ENCODE peak calls at places on chromosomes 11 and 22, in seven cellular contexts. E is H9, Z is mesenchymal stem cell, J is neuronal stem cell, Q is IMR-90, H is trophoblast cell, X is H1. V is an unnamed sample.

GRCh38 chr22:40036591-40037225 is 42.0 kb downstream of the FAM83F start:
- DNase-seq in E (peak; percentile 83), Z (peak; percentile 75), J (peak; percentile 63), Q (peak; percentile 76), H (peak; percentile 62), X (peak; percentile 58), V (peak; percentile 82)

GRCh38 chr11:110219011-110219785 is 77.2 kb downstream of the RDX start:
- DNase-seq in E (no peak), Z (no peak), J (no peak), Q (peak; percentile 53), H (no peak), X (no peak), V (no peak)

GRCh38 chr11:79492008-79492407 is 51.2 kb upstream of the TENM4 start:
- DNase-seq in E (no peak), Z (no peak), J (no peak), Q (no peak), H (no peak), X (no peak), V (no peak)

GRCh38 chr11:124863137-124863825 is 2.0 kb upstream of the ROBO3 start:
- DNase-seq in E (peak; percentile 64), Z (peak; percentile 43), J (no peak), Q (peak; percentile 35), H (peak; percentile 24), X (no peak), V (peak; percentile 19)

GRCh38 chr22:36323182-36323854 is 64.4 kb downstream of the MYH9 start:
- DNase-seq in E (no peak), Z (peak; percentile 71), J (no peak), Q (peak; percentile 71), H (no peak), X (no peak), V (no peak)

GRCh38 chr11:121672630-121673487 is 220.1 kb upstream of the SORL1-AS1 start:
- DNase-seq in E (no peak), Z (no peak), J (no peak), Q (no peak), H (no peak), X (no peak), V (no peak)

GRCh38 chr11:34243620-34244493 is 114.0 kb downstream of the ABTB2 start:
- DNase-seq in E (no peak), Z (peak; percentile 76), J (no peak), Q (peak; percentile 77), H (peak; percentile 87), X (no peak), V (peak; percentile 86)

GRCh38 chr11:107265591-107265990 is 192.0 kb downstream of the CWF19L2 start:
- DNase-seq in E (no peak), Z (no peak), J (no peak), Q (no peak), H (no peak), X (no peak), V (no peak)

GRCh38 chr11:73931039-73931645 is 19.7 kb upstream of the DNAJB13 start:
- DNase-seq in E (peak; percentile 66), Z (peak; percentile 87), J (peak; percentile 72), Q (peak; percentile 84), H (peak; percentile 49), X (peak; percentile 53), V (peak; percentile 97)

GRCh38 chr11:86193297-86194095 is 51.1 kb upstream of the EED start:
- DNase-seq in E (peak; percentile 81), Z (peak; percentile 80), J (peak; percentile 33), Q (peak; percentile 80), H (peak; percentile 63), X (peak; percentile 33), V (peak; percentile 93)

GRCh38 chr11:61963282-61964057 is 4.0 kb downstream of the FTH1 start:
- DNase-seq in E (no peak), Z (no peak), J (no peak), Q (peak; percentile 60), H (peak; percentile 82), X (no peak), V (no peak)

GRCh38 chr11:96620464-96621044 is 230.7 kb downstream of the JRKL start:
- DNase-seq in E (no peak), Z (no peak), J (no peak), Q (no peak), H (no peak), X (no peak), V (no peak)

GRCh38 chr11:34267440-34267839 is 90.4 kb downstream of the ABTB2 start:
- DNase-seq in E (no peak), Z (no peak), J (no peak), Q (no peak), H (no peak), X (no peak), V (no peak)

GRCh38 chr11:19679952-19680823 is 32.4 kb upstream of the NAV2 start:
- DNase-seq in E (peak; percentile 52), Z (peak; percentile 94), J (no peak), Q (peak; percentile 99), H (peak; percentile 82), X (peak; percentile 39), V (peak; percentile 84)

GRCh38 chr11:94845622-94846021 is 77.5 kb downstream of the AMOTL1 start:
- DNase-seq in E (no peak), Z (peak; percentile 40), J (no peak), Q (peak; percentile 89), H (no peak), X (no peak), V (no peak)

GRCh38 chr11:130162733-130163132 is 3.2 kb downstream of the ST14 start:
- DNase-seq in E (no peak), Z (peak; percentile 45), J (no peak), Q (no peak), H (no peak), X (no peak), V (no peak)

GRCh38 chr11:76270387-76270786 is 64.1 kb upstream of the WNT11 start:
- DNase-seq in E (no peak), Z (peak; percentile 42), J (no peak), Q (no peak), H (no peak), X (no peak), V (no peak)

DNA sequence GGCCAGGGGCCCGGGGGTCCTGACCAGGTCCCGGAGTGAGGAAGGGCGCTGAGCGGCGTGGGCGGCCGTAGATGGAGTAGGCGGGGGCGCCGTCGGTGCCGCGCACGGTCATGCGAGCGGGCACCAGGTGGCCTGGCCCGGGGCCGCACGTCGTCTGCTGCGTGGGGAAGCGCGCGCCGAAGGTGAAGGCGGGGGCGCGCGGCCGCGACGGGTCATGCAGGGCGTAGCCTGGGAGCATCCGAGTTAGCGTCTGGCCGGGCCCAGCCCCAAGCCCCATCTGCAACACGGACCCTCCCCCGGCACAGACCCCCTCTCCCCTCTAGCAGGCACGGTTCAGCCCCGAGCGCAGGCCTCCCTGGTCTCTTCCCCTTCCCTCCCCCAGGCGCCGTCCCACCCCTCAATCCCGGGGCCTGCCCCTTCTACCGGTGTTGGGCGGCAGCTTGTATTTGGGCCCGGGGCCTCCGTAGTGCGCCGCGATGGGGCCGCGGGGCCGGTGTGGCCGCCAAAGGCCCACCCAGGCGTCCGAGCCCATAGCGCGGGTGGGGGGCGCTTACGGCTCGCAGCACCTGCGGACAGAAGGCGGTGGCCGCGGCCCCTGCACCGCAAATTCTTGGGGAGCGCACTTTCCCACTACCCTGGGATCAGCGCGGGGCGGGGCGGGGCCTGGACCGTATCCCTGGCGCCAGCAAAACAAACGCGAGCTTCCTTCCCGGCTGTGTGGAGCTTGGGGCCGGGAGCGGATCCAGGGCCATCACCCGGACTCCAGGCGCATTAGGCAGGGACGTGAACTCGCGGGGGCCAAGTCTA is 1.9 kb upstream of the TYMP start:
- DNase-seq in E (peak; percentile 53), Z (peak; percentile 85), J (no peak), Q (peak; percentile 41), H (peak; percentile 89), X (no peak), V (peak; percentile 56)
- H3K18ac ChIP-seq in E (peak overlapping the region; percentile 79), Z (peak overlapping the region; percentile 95), J (peak overlapping the region; percentile 98), Q (no peak overlapping the region), H (peak overlapping the region; percentile 99), X (no peak overlapping the region), V (no peak overlapping the region)

GRCh38 chr11:47592970-47593369 is 1.2 kb downstream of the C1QTNF4 start:
- DNase-seq in E (no peak), Z (no peak), J (no peak), Q (no peak), H (no peak), X (no peak), V (no peak)

GRCh38 chr11:47592276-47592675 is 1.9 kb downstream of the C1QTNF4 start:
- DNase-seq in E (no peak), Z (no peak), J (no peak), Q (no peak), H (no peak), X (no peak), V (no peak)

GRCh38 chr11:47590026-47590861 is 3.8 kb downstream of the FAM180B start:
- DNase-seq in E (peak; percentile 52), Z (no peak), J (no peak), Q (no peak), H (no peak), X (no peak), V (no peak)

GRCh38 chr11:47593492-47593933 is 698 bp downstream of the C1QTNF4 start:
- DNase-seq in E (no peak), Z (no peak), J (no peak), Q (no peak), H (no peak), X (no peak), V (no peak)

GRCh38 chr11:47591764-47592163 is 2.4 kb downstream of the C1QTNF4 start:
- DNase-seq in E (no peak), Z (no peak), J (no peak), Q (no peak), H (no peak), X (no peak), V (peak; percentile 36)
- H3K18ac ChIP-seq in E (no peak overlapping the region), Z (no peak overlapping the region), J (no peak overlapping the region), Q (no peak overlapping the region), H (no peak overlapping the region), X (no peak overlapping the region), V (no peak overlapping the region)

GRCh38 chr22:38842512-38843200 is 1.2 kb downstream of the NPTXR start:
- DNase-seq in E (no peak), Z (no peak), J (no peak), Q (no peak), H (no peak), X (no peak), V (no peak)
- H3K18ac ChIP-seq in E (no peak overlapping the region), Z (peak overlapping the region; percentile 34), J (peak overlapping the region; percentile 98), Q (no peak overlapping the region), H (no peak overlapping the region), X (no peak overlapping the region), V (no peak overlapping the region)

GRCh38 chr11:132026746-132027145 is 656.3 kb downstream of the NTM start:
- DNase-seq in E (no peak), Z (no peak), J (no peak), Q (no peak), H (no peak), X (no peak), V (no peak)

GRCh38 chr11:132033051-132033450 is 662.6 kb downstream of the NTM start:
- DNase-seq in E (no peak), Z (no peak), J (no peak), Q (peak; percentile 36), H (no peak), X (no peak), V (no peak)

GRCh38 chr11:132032555-132032954 is 662.1 kb downstream of the NTM start:
- DNase-seq in E (no peak), Z (peak; percentile 56), J (no peak), Q (peak; percentile 92), H (no peak), X (no peak), V (no peak)

GRCh38 chr11:132028380-132029240 is 658.2 kb downstream of the NTM start:
- DNase-seq in E (peak; percentile 56), Z (peak; percentile 61), J (peak; percentile 18), Q (peak; percentile 73), H (no peak), X (no peak), V (peak; percentile 72)

DNA sequence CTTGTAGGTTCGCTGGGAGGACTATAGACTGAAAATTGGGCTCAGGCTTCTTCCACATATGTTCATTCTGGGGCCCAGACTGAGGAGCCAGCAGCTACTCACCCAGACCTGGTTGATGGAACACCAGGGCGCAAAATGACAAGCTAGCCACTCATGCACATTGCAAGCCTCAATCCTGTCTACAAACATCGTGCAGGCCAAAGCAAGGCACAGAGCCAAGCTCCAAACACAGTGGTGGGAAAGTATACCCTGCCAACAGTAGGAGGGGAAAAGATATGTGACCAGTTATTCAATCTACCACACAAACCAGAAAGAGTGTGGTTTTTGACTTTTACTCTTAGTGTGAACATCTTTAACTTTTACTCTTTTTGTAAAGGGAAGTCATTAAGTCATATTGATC is 660.5 kb downstream of the NTM start:
- DNase-seq in E (no peak), Z (no peak), J (no peak), Q (peak; percentile 52), H (no peak), X (no peak), V (no peak)
- H3K18ac ChIP-seq in E (no peak overlapping the region), Z (no peak overlapping the region), J (no peak overlapping the region), Q (no peak overlapping the region), H (no peak overlapping the region), X (no peak overlapping the region), V (no peak overlapping the region)